ENCODE peak calls at places on chromosomes 6 and 20, in four cellular contexts. O, Y, J and K are unnamed samples.

GRCh38 chr20:41029150-41029872 is 689 bp downstream of the TOP1 start:
- DNase-seq in O (no peak), Y (no peak), J (peak; percentile 33), K (no peak)

GRCh38 chr6:93183513-93183912 is 235.8 kb downstream of the EPHA7 start:
- DNase-seq in O (no peak), Y (no peak), J (no peak), K (no peak)

GRCh38 chr6:25404693-25405169 is 125.6 kb downstream of the CARMIL1 start:
- DNase-seq in O (no peak), Y (no peak), J (no peak), K (no peak)

GRCh38 chr6:44238687-44239350 is 8.1 kb upstream of the HSP90AB1 start:
- DNase-seq in O (no peak), Y (no peak), J (no peak), K (no peak)

GRCh38 chr6:110874880-110875547 is 429 bp downstream of the AMD1 start:
- DNase-seq in O (no peak), Y (no peak), J (peak; percentile 23), K (peak; percentile 10)

GRCh38 chr6:75368151-75368779 is 83.7 kb upstream of the TMEM30A start:
- DNase-seq in O (no peak), Y (no peak), J (peak; percentile 51), K (no peak)

GRCh38 chr6:22636450-22636849 is 67.1 kb downstream of the HDGFL1 start:
- DNase-seq in O (no peak), Y (no peak), J (no peak), K (no peak)

GRCh38 chr6:11632231-11632630 is 94.7 kb downstream of the TMEM170B start:
- DNase-seq in O (no peak), Y (peak; percentile 35), J (peak; percentile 64), K (no peak)

GRCh38 chr6:1614767-1615650 is 5.3 kb downstream of the FOXC1 start:
- DNase-seq in O (no peak), Y (no peak), J (no peak), K (no peak)

GRCh38 chr6:7414811-7415210 is 25.2 kb downstream of the RIOK1 start:
- DNase-seq in O (peak; percentile 63), Y (peak; percentile 81), J (peak; percentile 90), K (peak; percentile 54)

GRCh38 chr6:21874372-21874771 is 280.8 kb downstream of the SOX4 start:
- DNase-seq in O (no peak), Y (no peak), J (no peak), K (no peak)

GRCh38 chr20:62822788-62823651 is 6.2 kb downstream of the COL9A3 start:
- DNase-seq in O (no peak), Y (no peak), J (peak; percentile 29), K (no peak)

GRCh38 chr20:46174469-46175126 is 56.5 kb downstream of the CD40 start:
- DNase-seq in O (peak; percentile 0), Y (no peak), J (peak; percentile 57), K (no peak)

GRCh38 chr20:60003776-60004175 is 45.6 kb downstream of the CDH26 start:
- DNase-seq in O (no peak), Y (no peak), J (no peak), K (no peak)

GRCh38 chr20:36399147-36399968 is 93.2 kb downstream of the DLGAP4 start:
- DNase-seq in O (no peak), Y (no peak), J (peak; percentile 48), K (no peak)

GRCh38 chr6:33613794-33614166 is 7.3 kb upstream of the ITPR3 start:
- DNase-seq in O (no peak), Y (peak; percentile 87), J (peak; percentile 77), K (no peak)

GRCh38 chr20:37330316-37330715 is 15.6 kb upstream of the SRC start:
- DNase-seq in O (no peak), Y (no peak), J (no peak), K (no peak)

GRCh38 chr6:106141441-106142237 is 55.5 kb downstream of the PRDM1 start:
- DNase-seq in O (no peak), Y (no peak), J (no peak), K (no peak)

GRCh38 chr6:85287158-85287557 is 162.7 kb upstream of the NT5E start:
- DNase-seq in O (no peak), Y (no peak), J (no peak), K (no peak)

GRCh38 chr6:125984311-125984710 is 2.0 kb upstream of the TRMT11 start:
- DNase-seq in O (peak; percentile 63), Y (peak; percentile 66), J (peak; percentile 33), K (no peak)

GRCh38 chr6:111411978-111412574 is 70.9 kb downstream of the REV3L start:
- DNase-seq in O (no peak), Y (no peak), J (no peak), K (no peak)

GRCh38 chr6:99905209-99906106 is 88.6 kb downstream of the MCHR2 start:
- DNase-seq in O (peak; percentile 4), Y (peak; percentile 62), J (peak; percentile 70), K (no peak)

GRCh38 chr6:77834591-77834996 is 181.8 kb downstream of the MEI4 start:
- DNase-seq in O (no peak), Y (no peak), J (no peak), K (no peak)

GRCh38 chr6:99603421-99604160 is 3.0 kb upstream of the PRDM13 start:
- DNase-seq in O (no peak), Y (no peak), J (no peak), K (no peak)

GRCh38 chr6:133892444-133893323 is 3.8 kb downstream of the TCF21 start:
- DNase-seq in O (no peak), Y (no peak), J (peak; percentile 14), K (no peak)

GRCh38 chr6:134436281-134436815 is 118.4 kb upstream of the SGK1 start:
- DNase-seq in O (peak; percentile 97), Y (peak; percentile 96), J (peak; percentile 99), K (peak; percentile 84)

GRCh38 chr6:154914288-154914687 is 80.8 kb upstream of the TIAM2 start:
- DNase-seq in O (no peak), Y (no peak), J (peak; percentile 15), K (no peak)

GRCh38 chr6:133632206-133632605 is 256.7 kb upstream of the TCF21 start:
- DNase-seq in O (peak; percentile 70), Y (peak; percentile 38), J (peak; percentile 79), K (no peak)

GRCh38 chr20:18851556-18852098 is 38.0 kb downstream of the SCP2D1 start:
- DNase-seq in O (no peak), Y (no peak), J (no peak), K (no peak)

GRCh38 chr20:37228111-37228510 is 33.5 kb downstream of the GHRH start:
- DNase-seq in O (no peak), Y (no peak), J (no peak), K (no peak)

GRCh38 chr20:37673429-37673828 is 20.4 kb upstream of the CTNNBL1 start:
- DNase-seq in O (no peak), Y (no peak), J (no peak), K (no peak)